ENCODE peak calls at places on chromosomes 6 and 20, in ten cellular contexts. D is NCI-H1092; R is SJSA1; U is activated T-helper 9 cell treated with anti-CD3 and anti-CD28 coated beads, Interleukin-2, amount 50 U/mL, for 16 hours; V is NCI-H2029; P is EL; W is HTR-8/SVneo; I is germinal center; J is CD4-positive, alpha-beta memory T cell; T is activated CD4-positive, alpha-beta T cell treated with anti-CD3 and anti-CD28 coated beads, Interleukin-2, amount 50 U/mL, for 1 hour. G is an unnamed sample.
A peak's percentile ranks its signal among the peaks of the same experiment; 100 is the strongest.

GRCh38 chr6:149438855-149439254 is 38.8 kb downstream of the SUMO4 start:
- DNase-seq in W (no peak), U (no peak), R (no peak), J (no peak), P (no peak), V (no peak), I (no peak), T (no peak), D (no peak), G (no peak)

GRCh38 chr20:33062105-33062629 is 8.5 kb downstream of the BPIFB3 start:
- DNase-seq in T (no peak), I (no peak), W (no peak), D (no peak), R (no peak), P (no peak), J (no peak), V (no peak), U (no peak), G (no peak)

GRCh38 chr20:34979366-34980153 is 23.9 kb downstream of the MYH7B start:
- DNase-seq in D (no peak), I (peak; percentile 19), P (no peak), J (no peak), W (no peak), R (no peak), V (no peak), U (no peak), T (no peak), G (no peak)

GRCh38 chr6:37204014-37204751 is 34.2 kb downstream of the PIM1 start:
- DNase-seq in T (no peak), I (no peak), V (peak; percentile 40), D (no peak), W (no peak), R (no peak), P (peak; percentile 41), J (no peak), U (no peak), G (no peak)

GRCh38 chr20:10864076-10864672 is 190.4 kb upstream of the JAG1 start:
- DNase-seq in D (no peak), U (no peak), J (no peak), V (peak; percentile 26), P (no peak), W (no peak), T (no peak), R (no peak), I (no peak), G (no peak)

GRCh38 chr6:36699290-36699689 is 1.7 kb downstream of the RAB44 start:
- DNase-seq in V (no peak), U (no peak), I (no peak), W (no peak), T (no peak), R (no peak), J (no peak), P (no peak), D (no peak), G (no peak)

GRCh38 chr6:135731116-135731515 is 120.4 kb upstream of the PDE7B start:
- DNase-seq in U (no peak), I (no peak), W (no peak), J (no peak), V (no peak), R (no peak), T (no peak), D (no peak), P (no peak), G (no peak)

GRCh38 chr6:82589509-82590206 is 226.0 kb downstream of the TPBG start:
- DNase-seq in R (no peak), U (no peak), J (peak; percentile 9), W (peak; percentile 32), T (no peak), I (peak; percentile 4), V (peak; percentile 86), P (peak; percentile 95), D (peak; percentile 10), G (no peak)

GRCh38 chr20:59823456-59823855 is 110.0 kb downstream of the SYCP2 start:
- DNase-seq in U (no peak), D (no peak), W (no peak), R (no peak), P (no peak), J (no peak), V (no peak), T (no peak), I (no peak), G (no peak)

GRCh38 chr6:166825553-166826145 is 130.7 kb downstream of the RNASET2 start:
- DNase-seq in U (no peak), V (no peak), J (no peak), T (no peak), W (peak; percentile 56), R (no peak), I (no peak), D (no peak), P (peak; percentile 18), G (no peak)

GRCh38 chr20:48333707-48334106 is 494.1 kb downstream of the PREX1 start:
- DNase-seq in D (no peak), W (no peak), P (no peak), T (no peak), R (no peak), I (no peak), J (no peak), U (no peak), V (no peak), G (no peak)

GRCh38 chr6:73706971-73707370 is 11.0 kb downstream of the CD109 start:
- DNase-seq in R (no peak), P (no peak), J (no peak), T (no peak), I (no peak), V (no peak), D (no peak), W (no peak), U (no peak), G (no peak)

GRCh38 chr6:36674942-36675341 is 3.6 kb upstream of the CDKN1A start:
- DNase-seq in D (no peak), I (no peak), W (no peak), R (no peak), P (no peak), J (no peak), T (no peak), V (no peak), U (no peak), G (no peak)

GRCh38 chr20:53939554-53940355 is 130.6 kb downstream of the BCAS1 start:
- DNase-seq in T (peak; percentile 55), P (peak; percentile 95), V (no peak), I (peak; percentile 78), U (peak; percentile 52), J (peak; percentile 60), R (peak; percentile 91), W (peak; percentile 97), D (no peak), G (peak; percentile 62)